ENCODE peak calls at places on chromosomes 12 and 14, in four cellular contexts. One of them, this sample, is unnamed.

GRCh38 chr14:61406198-61406597 is 84.8 kb downstream of the PRKCH start:
- DNase-seq in activated B cell treated with CpG ODN at 0.5 μM for 24 hours: no peak
- DNase-seq in stimulated activated CD4-positive, alpha-beta T cell treated with anti-CD3 and anti-CD28 coated beads, Interleukin-2, amount 100 ng/mL, for 4 hours: no peak
- DNase-seq in iPS-NIHi11: peak
- DNase-seq in this sample: no peak

GRCh38 chr14:103122578-103123127 is 608 bp upstream of the TNFAIP2 start:
- DNase-seq in activated B cell treated with CpG ODN at 0.5 μM for 24 hours: no peak
- DNase-seq in stimulated activated CD4-positive, alpha-beta T cell treated with anti-CD3 and anti-CD28 coated beads, Interleukin-2, amount 100 ng/mL, for 4 hours: no peak
- DNase-seq in iPS-NIHi11: no peak
- DNase-seq in this sample: no peak

GRCh38 chr14:91300957-91301356 is 56.5 kb upstream of the GPR68 start:
- DNase-seq in activated B cell treated with CpG ODN at 0.5 μM for 24 hours: no peak
- DNase-seq in stimulated activated CD4-positive, alpha-beta T cell treated with anti-CD3 and anti-CD28 coated beads, Interleukin-2, amount 100 ng/mL, for 4 hours: no peak
- DNase-seq in iPS-NIHi11: no peak
- DNase-seq in this sample: no peak

GRCh38 chr12:116213014-116213413 is 64.5 kb downstream of the MED13L start:
- DNase-seq in activated B cell treated with CpG ODN at 0.5 μM for 24 hours: no peak
- DNase-seq in stimulated activated CD4-positive, alpha-beta T cell treated with anti-CD3 and anti-CD28 coated beads, Interleukin-2, amount 100 ng/mL, for 4 hours: no peak
- DNase-seq in iPS-NIHi11: no peak
- DNase-seq in this sample: no peak

GRCh38 chr14:75454963-75455546 is 27.2 kb downstream of the JDP2 start:
- DNase-seq in activated B cell treated with CpG ODN at 0.5 μM for 24 hours: no peak
- DNase-seq in stimulated activated CD4-positive, alpha-beta T cell treated with anti-CD3 and anti-CD28 coated beads, Interleukin-2, amount 100 ng/mL, for 4 hours: no peak
- DNase-seq in iPS-NIHi11: no peak
- DNase-seq in this sample: peak

GRCh38 chr14:73403181-73403752 is 55.1 kb downstream of the NUMB start:
- DNase-seq in activated B cell treated with CpG ODN at 0.5 μM for 24 hours: no peak
- DNase-seq in stimulated activated CD4-positive, alpha-beta T cell treated with anti-CD3 and anti-CD28 coated beads, Interleukin-2, amount 100 ng/mL, for 4 hours: no peak
- DNase-seq in iPS-NIHi11: no peak
- DNase-seq in this sample: no peak

GRCh38 chr12:84502907-84503787 is 409.5 kb downstream of the SLC6A15 start:
- DNase-seq in activated B cell treated with CpG ODN at 0.5 μM for 24 hours: no peak
- DNase-seq in stimulated activated CD4-positive, alpha-beta T cell treated with anti-CD3 and anti-CD28 coated beads, Interleukin-2, amount 100 ng/mL, for 4 hours: no peak
- DNase-seq in iPS-NIHi11: peak
- DNase-seq in this sample: no peak

GRCh38 chr14:93967637-93968250 is 8.6 kb downstream of the ASB2 start:
- DNase-seq in activated B cell treated with CpG ODN at 0.5 μM for 24 hours: no peak
- DNase-seq in stimulated activated CD4-positive, alpha-beta T cell treated with anti-CD3 and anti-CD28 coated beads, Interleukin-2, amount 100 ng/mL, for 4 hours: no peak
- DNase-seq in iPS-NIHi11: no peak
- DNase-seq in this sample: no peak

GRCh38 chr12:67394600-67394999 is 125.4 kb downstream of the CAND1 start:
- DNase-seq in activated B cell treated with CpG ODN at 0.5 μM for 24 hours: no peak
- DNase-seq in stimulated activated CD4-positive, alpha-beta T cell treated with anti-CD3 and anti-CD28 coated beads, Interleukin-2, amount 100 ng/mL, for 4 hours: no peak
- DNase-seq in iPS-NIHi11: peak
- DNase-seq in this sample: no peak

GRCh38 chr14:45262637-45263036 is 9.6 kb upstream of the MIS18BP1 start:
- DNase-seq in activated B cell treated with CpG ODN at 0.5 μM for 24 hours: no peak
- DNase-seq in stimulated activated CD4-positive, alpha-beta T cell treated with anti-CD3 and anti-CD28 coated beads, Interleukin-2, amount 100 ng/mL, for 4 hours: no peak
- DNase-seq in iPS-NIHi11: no peak
- DNase-seq in this sample: no peak

GRCh38 chr14:93804654-93805053 is 16.4 kb upstream of the PRIMA1 start:
- DNase-seq in activated B cell treated with CpG ODN at 0.5 μM for 24 hours: no peak
- DNase-seq in stimulated activated CD4-positive, alpha-beta T cell treated with anti-CD3 and anti-CD28 coated beads, Interleukin-2, amount 100 ng/mL, for 4 hours: no peak
- DNase-seq in iPS-NIHi11: peak
- DNase-seq in this sample: no peak

GRCh38 chr14:93047661-93048060 is 68.1 kb downstream of the ITPK1 start:
- DNase-seq in activated B cell treated with CpG ODN at 0.5 μM for 24 hours: no peak
- DNase-seq in stimulated activated CD4-positive, alpha-beta T cell treated with anti-CD3 and anti-CD28 coated beads, Interleukin-2, amount 100 ng/mL, for 4 hours: no peak
- DNase-seq in iPS-NIHi11: no peak
- DNase-seq in this sample: no peak

GRCh38 chr12:5043589-5044419 is at the start of gene KCNA5:
- DNase-seq in activated B cell treated with CpG ODN at 0.5 μM for 24 hours: peak
- DNase-seq in stimulated activated CD4-positive, alpha-beta T cell treated with anti-CD3 and anti-CD28 coated beads, Interleukin-2, amount 100 ng/mL, for 4 hours: no peak
- DNase-seq in iPS-NIHi11: peak
- DNase-seq in this sample: no peak

GRCh38 chr14:97458302-97459137 is 661.3 kb downstream of the VRK1 start:
- DNase-seq in activated B cell treated with CpG ODN at 0.5 μM for 24 hours: no peak
- DNase-seq in stimulated activated CD4-positive, alpha-beta T cell treated with anti-CD3 and anti-CD28 coated beads, Interleukin-2, amount 100 ng/mL, for 4 hours: peak
- DNase-seq in iPS-NIHi11: peak
- DNase-seq in this sample: peak

GRCh38 chr12:122166422-122167327 is 7.3 kb downstream of the IL31 start:
- DNase-seq in activated B cell treated with CpG ODN at 0.5 μM for 24 hours: no peak
- DNase-seq in stimulated activated CD4-positive, alpha-beta T cell treated with anti-CD3 and anti-CD28 coated beads, Interleukin-2, amount 100 ng/mL, for 4 hours: no peak
- DNase-seq in iPS-NIHi11: no peak
- DNase-seq in this sample: no peak

GRCh38 chr12:68207276-68207675 is 18.3 kb downstream of the IL26 start:
- DNase-seq in activated B cell treated with CpG ODN at 0.5 μM for 24 hours: no peak
- DNase-seq in stimulated activated CD4-positive, alpha-beta T cell treated with anti-CD3 and anti-CD28 coated beads, Interleukin-2, amount 100 ng/mL, for 4 hours: no peak
- DNase-seq in iPS-NIHi11: no peak
- DNase-seq in this sample: no peak

GRCh38 chr12:127711108-127711507 is 555.9 kb upstream of the TMEM132C start:
- DNase-seq in activated B cell treated with CpG ODN at 0.5 μM for 24 hours: no peak
- DNase-seq in stimulated activated CD4-positive, alpha-beta T cell treated with anti-CD3 and anti-CD28 coated beads, Interleukin-2, amount 100 ng/mL, for 4 hours: no peak
- DNase-seq in iPS-NIHi11: no peak
- DNase-seq in this sample: no peak

GRCh38 chr14:94066089-94066676 is 14.8 kb downstream of the DDX24 start:
- DNase-seq in activated B cell treated with CpG ODN at 0.5 μM for 24 hours: no peak
- DNase-seq in stimulated activated CD4-positive, alpha-beta T cell treated with anti-CD3 and anti-CD28 coated beads, Interleukin-2, amount 100 ng/mL, for 4 hours: no peak
- DNase-seq in iPS-NIHi11: no peak
- DNase-seq in this sample: no peak

GRCh38 chr12:110343921-110344555 is 59.5 kb downstream of the ANAPC7 start:
- DNase-seq in activated B cell treated with CpG ODN at 0.5 μM for 24 hours: no peak
- DNase-seq in stimulated activated CD4-positive, alpha-beta T cell treated with anti-CD3 and anti-CD28 coated beads, Interleukin-2, amount 100 ng/mL, for 4 hours: no peak
- DNase-seq in iPS-NIHi11: no peak
- DNase-seq in this sample: no peak

GRCh38 chr12:2376855-2377657 is 324.3 kb downstream of the CACNA1C start:
- DNase-seq in activated B cell treated with CpG ODN at 0.5 μM for 24 hours: no peak
- DNase-seq in stimulated activated CD4-positive, alpha-beta T cell treated with anti-CD3 and anti-CD28 coated beads, Interleukin-2, amount 100 ng/mL, for 4 hours: no peak
- DNase-seq in iPS-NIHi11: peak
- DNase-seq in this sample: no peak

GRCh38 chr14:80211143-80212024 is at the start of gene DIO2:
- DNase-seq in activated B cell treated with CpG ODN at 0.5 μM for 24 hours: no peak
- DNase-seq in stimulated activated CD4-positive, alpha-beta T cell treated with anti-CD3 and anti-CD28 coated beads, Interleukin-2, amount 100 ng/mL, for 4 hours: no peak
- DNase-seq in iPS-NIHi11: peak
- DNase-seq in this sample: peak

GRCh38 chr14:56474419-56475022 is 105.1 kb upstream of the TMEM260 start:
- DNase-seq in activated B cell treated with CpG ODN at 0.5 μM for 24 hours: no peak
- DNase-seq in stimulated activated CD4-positive, alpha-beta T cell treated with anti-CD3 and anti-CD28 coated beads, Interleukin-2, amount 100 ng/mL, for 4 hours: no peak
- DNase-seq in iPS-NIHi11: peak
- DNase-seq in this sample: no peak

GRCh38 chr14:70827366-70828151 is 18.2 kb upstream of the MAP3K9 start:
- DNase-seq in activated B cell treated with CpG ODN at 0.5 μM for 24 hours: no peak
- DNase-seq in stimulated activated CD4-positive, alpha-beta T cell treated with anti-CD3 and anti-CD28 coated beads, Interleukin-2, amount 100 ng/mL, for 4 hours: no peak
- DNase-seq in iPS-NIHi11: no peak
- DNase-seq in this sample: no peak

GRCh38 chr12:125015680-125016310 is 22.4 kb downstream of the BRI3BP start:
- DNase-seq in activated B cell treated with CpG ODN at 0.5 μM for 24 hours: no peak
- DNase-seq in stimulated activated CD4-positive, alpha-beta T cell treated with anti-CD3 and anti-CD28 coated beads, Interleukin-2, amount 100 ng/mL, for 4 hours: no peak
- DNase-seq in iPS-NIHi11: no peak
- DNase-seq in this sample: no peak

GRCh38 chr12:107115119-107115518 is 21.8 kb upstream of the CRY1 start:
- DNase-seq in activated B cell treated with CpG ODN at 0.5 μM for 24 hours: no peak
- DNase-seq in stimulated activated CD4-positive, alpha-beta T cell treated with anti-CD3 and anti-CD28 coated beads, Interleukin-2, amount 100 ng/mL, for 4 hours: no peak
- DNase-seq in iPS-NIHi11: no peak
- DNase-seq in this sample: no peak

GRCh38 chr12:62252576-62252975 is 7.6 kb upstream of the USP15 start:
- DNase-seq in activated B cell treated with CpG ODN at 0.5 μM for 24 hours: no peak
- DNase-seq in stimulated activated CD4-positive, alpha-beta T cell treated with anti-CD3 and anti-CD28 coated beads, Interleukin-2, amount 100 ng/mL, for 4 hours: no peak
- DNase-seq in iPS-NIHi11: no peak
- DNase-seq in this sample: no peak